ENCODE peak calls at places on chromosome 18, in nine cellular contexts. One of them, this sample, is unnamed.

GRCh38 chr18:45621068-45621511 is 5.8 kb downstream of the SLC14A2 start:
- DNase-seq in NCI-H1694 treated with DMSO at 0.1 percent for 48 hours: peak; percentile 11
- DNase-seq in activated naive CD4-positive, alpha-beta T cell treated with anti-CD3 and anti-CD28 coated beads for 36 hours: peak; percentile 51
- DNase-seq in mesenchymal stem cell: peak; percentile 45
- DNase-seq in kidney tubule cell: peak; percentile 51
- DNase-seq in iris pigment epithelial cell: peak; percentile 32
- DNase-seq in activated T-cell treated with anti-CD3 and anti-CD28 coated beads for 48 hours: peak; percentile 16
- DNase-seq in M059J: peak; percentile 44
- DNase-seq in myocyte: peak; percentile 43
- DNase-seq in this sample: no peak

GRCh38 chr18:28735731-28736130 is 558.8 kb upstream of the CDH2 start:
- DNase-seq in myocyte: peak; percentile 55
- DNase-seq in kidney tubule cell: peak; percentile 11
- DNase-seq in NCI-H1694 treated with DMSO at 0.1 percent for 48 hours: no peak
- DNase-seq in M059J: peak; percentile 89
- DNase-seq in activated naive CD4-positive, alpha-beta T cell treated with anti-CD3 and anti-CD28 coated beads for 36 hours: no peak
- DNase-seq in activated T-cell treated with anti-CD3 and anti-CD28 coated beads for 48 hours: no peak
- DNase-seq in mesenchymal stem cell: peak; percentile 88
- DNase-seq in iris pigment epithelial cell: peak; percentile 86
- DNase-seq in this sample: no peak

GRCh38 chr18:31091350-31091749 is 10.9 kb downstream of the DSC2 start:
- DNase-seq in activated naive CD4-positive, alpha-beta T cell treated with anti-CD3 and anti-CD28 coated beads for 36 hours: no peak
- DNase-seq in iris pigment epithelial cell: no peak
- DNase-seq in NCI-H1694 treated with DMSO at 0.1 percent for 48 hours: no peak
- DNase-seq in M059J: no peak
- DNase-seq in kidney tubule cell: no peak
- DNase-seq in myocyte: no peak
- DNase-seq in activated T-cell treated with anti-CD3 and anti-CD28 coated beads for 48 hours: no peak
- DNase-seq in mesenchymal stem cell: no peak
- DNase-seq in this sample: no peak

GRCh38 chr18:3151379-3152264 is 68.1 kb downstream of the MYOM1 start:
- DNase-seq in iris pigment epithelial cell: peak; percentile 48
- DNase-seq in M059J: peak; percentile 32
- DNase-seq in activated T-cell treated with anti-CD3 and anti-CD28 coated beads for 48 hours: no peak
- DNase-seq in mesenchymal stem cell: peak; percentile 48
- DNase-seq in activated naive CD4-positive, alpha-beta T cell treated with anti-CD3 and anti-CD28 coated beads for 36 hours: no peak
- DNase-seq in myocyte: peak; percentile 37
- DNase-seq in NCI-H1694 treated with DMSO at 0.1 percent for 48 hours: peak; percentile 16
- DNase-seq in kidney tubule cell: peak; percentile 40
- DNase-seq in this sample: no peak

GRCh38 chr18:77056399-77057015 is 76.1 kb downstream of the MBP start:
- DNase-seq in mesenchymal stem cell: peak; percentile 54
- DNase-seq in myocyte: no peak
- DNase-seq in iris pigment epithelial cell: peak; percentile 50
- DNase-seq in activated naive CD4-positive, alpha-beta T cell treated with anti-CD3 and anti-CD28 coated beads for 36 hours: no peak
- DNase-seq in M059J: no peak
- DNase-seq in NCI-H1694 treated with DMSO at 0.1 percent for 48 hours: no peak
- DNase-seq in kidney tubule cell: no peak
- DNase-seq in activated T-cell treated with anti-CD3 and anti-CD28 coated beads for 48 hours: no peak
- DNase-seq in this sample: no peak

GRCh38 chr18:23283933-23284430 is 148.7 kb downstream of the CABLES1 start:
- DNase-seq in iris pigment epithelial cell: peak; percentile 61
- DNase-seq in M059J: peak; percentile 93
- DNase-seq in activated T-cell treated with anti-CD3 and anti-CD28 coated beads for 48 hours: no peak
- DNase-seq in mesenchymal stem cell: peak; percentile 43
- DNase-seq in NCI-H1694 treated with DMSO at 0.1 percent for 48 hours: no peak
- DNase-seq in kidney tubule cell: peak; percentile 87
- DNase-seq in myocyte: no peak
- DNase-seq in activated naive CD4-positive, alpha-beta T cell treated with anti-CD3 and anti-CD28 coated beads for 36 hours: peak; percentile 66
- DNase-seq in this sample: peak; percentile 83

GRCh38 chr18:63237911-63238710 is 81.5 kb downstream of the BCL2 start:
- DNase-seq in M059J: peak; percentile 91
- DNase-seq in NCI-H1694 treated with DMSO at 0.1 percent for 48 hours: no peak
- DNase-seq in myocyte: peak; percentile 96
- DNase-seq in activated naive CD4-positive, alpha-beta T cell treated with anti-CD3 and anti-CD28 coated beads for 36 hours: no peak
- DNase-seq in activated T-cell treated with anti-CD3 and anti-CD28 coated beads for 48 hours: no peak
- DNase-seq in kidney tubule cell: peak; percentile 93
- DNase-seq in mesenchymal stem cell: peak; percentile 86
- DNase-seq in iris pigment epithelial cell: peak; percentile 93
- DNase-seq in this sample: peak; percentile 98

GRCh38 chr18:47251289-47252120 is at the start of gene SKOR2:
- DNase-seq in activated T-cell treated with anti-CD3 and anti-CD28 coated beads for 48 hours: no peak
- DNase-seq in M059J: peak; percentile 10
- DNase-seq in kidney tubule cell: no peak
- DNase-seq in iris pigment epithelial cell: no peak
- DNase-seq in mesenchymal stem cell: no peak
- DNase-seq in myocyte: no peak
- DNase-seq in NCI-H1694 treated with DMSO at 0.1 percent for 48 hours: no peak
- DNase-seq in activated naive CD4-positive, alpha-beta T cell treated with anti-CD3 and anti-CD28 coated beads for 36 hours: peak; percentile 68
- DNase-seq in this sample: no peak

GRCh38 chr18:44958450-44958849 is 277.8 kb downstream of the SETBP1 start:
- DNase-seq in kidney tubule cell: peak; percentile 25
- DNase-seq in M059J: peak; percentile 74
- DNase-seq in iris pigment epithelial cell: no peak
- DNase-seq in activated naive CD4-positive, alpha-beta T cell treated with anti-CD3 and anti-CD28 coated beads for 36 hours: no peak
- DNase-seq in mesenchymal stem cell: no peak
- DNase-seq in NCI-H1694 treated with DMSO at 0.1 percent for 48 hours: no peak
- DNase-seq in activated T-cell treated with anti-CD3 and anti-CD28 coated beads for 48 hours: no peak
- DNase-seq in myocyte: no peak
- DNase-seq in this sample: no peak

GRCh38 chr18:48264508-48264907 is 144.7 kb downstream of the ZBTB7C start:
- DNase-seq in activated T-cell treated with anti-CD3 and anti-CD28 coated beads for 48 hours: no peak
- DNase-seq in mesenchymal stem cell: no peak
- DNase-seq in iris pigment epithelial cell: no peak
- DNase-seq in NCI-H1694 treated with DMSO at 0.1 percent for 48 hours: no peak
- DNase-seq in M059J: peak; percentile 37
- DNase-seq in myocyte: peak; percentile 54
- DNase-seq in kidney tubule cell: peak; percentile 58
- DNase-seq in activated naive CD4-positive, alpha-beta T cell treated with anti-CD3 and anti-CD28 coated beads for 36 hours: no peak
- DNase-seq in this sample: no peak

GRCh38 chr18:48693006-48693405 is 154.2 kb downstream of the CTIF start:
- DNase-seq in kidney tubule cell: no peak
- DNase-seq in activated T-cell treated with anti-CD3 and anti-CD28 coated beads for 48 hours: no peak
- DNase-seq in myocyte: no peak
- DNase-seq in iris pigment epithelial cell: no peak
- DNase-seq in activated naive CD4-positive, alpha-beta T cell treated with anti-CD3 and anti-CD28 coated beads for 36 hours: no peak
- DNase-seq in mesenchymal stem cell: no peak
- DNase-seq in NCI-H1694 treated with DMSO at 0.1 percent for 48 hours: no peak
- DNase-seq in M059J: no peak
- DNase-seq in this sample: no peak

GRCh38 chr18:46293699-46294300 is 189.6 kb downstream of the HAUS1 start:
- DNase-seq in kidney tubule cell: peak; percentile 46
- DNase-seq in M059J: no peak
- DNase-seq in iris pigment epithelial cell: no peak
- DNase-seq in NCI-H1694 treated with DMSO at 0.1 percent for 48 hours: no peak
- DNase-seq in mesenchymal stem cell: no peak
- DNase-seq in myocyte: no peak
- DNase-seq in activated T-cell treated with anti-CD3 and anti-CD28 coated beads for 48 hours: no peak
- DNase-seq in activated naive CD4-positive, alpha-beta T cell treated with anti-CD3 and anti-CD28 coated beads for 36 hours: no peak
- DNase-seq in this sample: no peak

GRCh38 chr18:70454705-70455322 is 166.0 kb downstream of the SOCS6 start:
- DNase-seq in activated naive CD4-positive, alpha-beta T cell treated with anti-CD3 and anti-CD28 coated beads for 36 hours: peak; percentile 45
- DNase-seq in NCI-H1694 treated with DMSO at 0.1 percent for 48 hours: peak; percentile 42
- DNase-seq in activated T-cell treated with anti-CD3 and anti-CD28 coated beads for 48 hours: no peak
- DNase-seq in kidney tubule cell: peak; percentile 67
- DNase-seq in myocyte: peak; percentile 79
- DNase-seq in mesenchymal stem cell: peak; percentile 69
- DNase-seq in iris pigment epithelial cell: peak; percentile 72
- DNase-seq in M059J: peak; percentile 72
- DNase-seq in this sample: peak; percentile 31

GRCh38 chr18:34729264-34729663 is 19.2 kb downstream of the DTNA start:
- DNase-seq in mesenchymal stem cell: peak; percentile 59
- DNase-seq in M059J: peak; percentile 39
- DNase-seq in iris pigment epithelial cell: peak; percentile 54
- DNase-seq in activated naive CD4-positive, alpha-beta T cell treated with anti-CD3 and anti-CD28 coated beads for 36 hours: peak; percentile 9
- DNase-seq in myocyte: peak; percentile 25
- DNase-seq in NCI-H1694 treated with DMSO at 0.1 percent for 48 hours: no peak
- DNase-seq in activated T-cell treated with anti-CD3 and anti-CD28 coated beads for 48 hours: no peak
- DNase-seq in kidney tubule cell: peak; percentile 50
- DNase-seq in this sample: no peak

GRCh38 chr18:41461058-41461560 is 493.9 kb upstream of the PIK3C3 start:
- DNase-seq in activated T-cell treated with anti-CD3 and anti-CD28 coated beads for 48 hours: no peak
- DNase-seq in activated naive CD4-positive, alpha-beta T cell treated with anti-CD3 and anti-CD28 coated beads for 36 hours: no peak
- DNase-seq in iris pigment epithelial cell: peak; percentile 14
- DNase-seq in myocyte: no peak
- DNase-seq in kidney tubule cell: no peak
- DNase-seq in M059J: no peak
- DNase-seq in NCI-H1694 treated with DMSO at 0.1 percent for 48 hours: no peak
- DNase-seq in mesenchymal stem cell: peak; percentile 9
- DNase-seq in this sample: no peak

GRCh38 chr18:12442946-12443345 is 35.2 kb downstream of the PRELID3A start:
- DNase-seq in activated naive CD4-positive, alpha-beta T cell treated with anti-CD3 and anti-CD28 coated beads for 36 hours: no peak
- DNase-seq in iris pigment epithelial cell: peak; percentile 65
- DNase-seq in NCI-H1694 treated with DMSO at 0.1 percent for 48 hours: no peak
- DNase-seq in activated T-cell treated with anti-CD3 and anti-CD28 coated beads for 48 hours: no peak
- DNase-seq in mesenchymal stem cell: peak; percentile 23
- DNase-seq in myocyte: no peak
- DNase-seq in kidney tubule cell: peak; percentile 62
- DNase-seq in M059J: peak; percentile 12
- DNase-seq in this sample: no peak

GRCh38 chr18:79479761-79480161 is 84.0 kb downstream of the NFATC1 start:
- DNase-seq in kidney tubule cell: no peak
- DNase-seq in iris pigment epithelial cell: no peak
- DNase-seq in myocyte: no peak
- DNase-seq in NCI-H1694 treated with DMSO at 0.1 percent for 48 hours: no peak
- DNase-seq in activated naive CD4-positive, alpha-beta T cell treated with anti-CD3 and anti-CD28 coated beads for 36 hours: no peak
- DNase-seq in mesenchymal stem cell: no peak
- DNase-seq in activated T-cell treated with anti-CD3 and anti-CD28 coated beads for 48 hours: no peak
- DNase-seq in M059J: no peak
- DNase-seq in this sample: no peak

GRCh38 chr18:13380671-13381070 is 162.1 kb downstream of the LDLRAD4 start:
- DNase-seq in kidney tubule cell: no peak
- DNase-seq in M059J: no peak
- DNase-seq in myocyte: no peak
- DNase-seq in activated naive CD4-positive, alpha-beta T cell treated with anti-CD3 and anti-CD28 coated beads for 36 hours: peak; percentile 1
- DNase-seq in iris pigment epithelial cell: peak; percentile 24
- DNase-seq in NCI-H1694 treated with DMSO at 0.1 percent for 48 hours: no peak
- DNase-seq in activated T-cell treated with anti-CD3 and anti-CD28 coated beads for 48 hours: no peak
- DNase-seq in mesenchymal stem cell: no peak
- DNase-seq in this sample: no peak

GRCh38 chr18:36397033-36397432 is 99.5 kb downstream of the FHOD3 start:
- DNase-seq in myocyte: peak; percentile 68
- DNase-seq in activated naive CD4-positive, alpha-beta T cell treated with anti-CD3 and anti-CD28 coated beads for 36 hours: no peak
- DNase-seq in iris pigment epithelial cell: no peak
- DNase-seq in mesenchymal stem cell: no peak
- DNase-seq in M059J: no peak
- DNase-seq in activated T-cell treated with anti-CD3 and anti-CD28 coated beads for 48 hours: no peak
- DNase-seq in NCI-H1694 treated with DMSO at 0.1 percent for 48 hours: no peak
- DNase-seq in kidney tubule cell: no peak
- DNase-seq in this sample: no peak

This sample was measured in epithelial cell of proximal tubule.